ENCODE peak calls at places on chromosomes 7 and 10, in five cellular contexts. One of them, this sample, is unnamed.

GRCh38 chr7:81769891-81770818 is at the start of gene HGF:
- DNase-seq in PC-3: peak; percentile 58
- DNase-seq in hepatocyte: peak; percentile 60
- DNase-seq in GM23338: peak; percentile 50
- DNase-seq in HCT116: no peak
- DNase-seq in this sample: no peak

GRCh38 chr10:43689618-43689954 is 40.9 kb upstream of the ZNF32 start:
- DNase-seq in PC-3: peak; percentile 14
- DNase-seq in hepatocyte: peak; percentile 56
- DNase-seq in GM23338: peak; percentile 66
- DNase-seq in HCT116: no peak
- DNase-seq in this sample: no peak

GRCh38 chr10:30488319-30488718 is 54.3 kb downstream of the MAP3K8 start:
- DNase-seq in PC-3: no peak
- DNase-seq in hepatocyte: no peak
- DNase-seq in GM23338: no peak
- DNase-seq in HCT116: no peak
- DNase-seq in this sample: no peak

GRCh38 chr10:89206402-89207180 is 526 bp downstream of the CH25H start:
- DNase-seq in PC-3: no peak
- DNase-seq in hepatocyte: no peak
- DNase-seq in GM23338: peak; percentile 54
- DNase-seq in HCT116: no peak
- DNase-seq in this sample: no peak

GRCh38 chr7:127437772-127438330 is 45.3 kb upstream of the ZNF800 start:
- DNase-seq in PC-3: peak; percentile 81
- DNase-seq in hepatocyte: no peak
- DNase-seq in GM23338: no peak
- DNase-seq in HCT116: no peak
- DNase-seq in this sample: no peak

GRCh38 chr10:33178026-33178755 is 156.3 kb downstream of the NRP1 start:
- DNase-seq in PC-3: no peak
- DNase-seq in hepatocyte: no peak
- DNase-seq in GM23338: no peak
- DNase-seq in HCT116: no peak
- DNase-seq in this sample: no peak

GRCh38 chr10:69356187-69356586 is 60.5 kb downstream of the TACR2 start:
- DNase-seq in PC-3: no peak
- DNase-seq in hepatocyte: no peak
- DNase-seq in GM23338: no peak
- DNase-seq in HCT116: no peak
- DNase-seq in this sample: no peak

GRCh38 chr10:22655312-22655973 is 58.9 kb downstream of the PIP4K2A start:
- DNase-seq in PC-3: peak; percentile 93
- DNase-seq in hepatocyte: peak; percentile 46
- DNase-seq in GM23338: no peak
- DNase-seq in HCT116: no peak
- DNase-seq in this sample: no peak

GRCh38 chr10:29223311-29223710 is 65.6 kb upstream of the LYZL1 start:
- DNase-seq in PC-3: no peak
- DNase-seq in hepatocyte: no peak
- DNase-seq in GM23338: no peak
- DNase-seq in HCT116: no peak
- DNase-seq in this sample: no peak

GRCh38 chr10:72809033-72809432 is 84.5 kb upstream of the OIT3 start:
- DNase-seq in PC-3: no peak
- DNase-seq in hepatocyte: no peak
- DNase-seq in GM23338: no peak
- DNase-seq in HCT116: no peak
- DNase-seq in this sample: no peak

GRCh38 chr7:80722596-80723141 is 84.2 kb downstream of the CD36 start:
- DNase-seq in PC-3: peak; percentile 98
- DNase-seq in hepatocyte: peak; percentile 82
- DNase-seq in GM23338: peak; percentile 47
- DNase-seq in HCT116: peak; percentile 98
- DNase-seq in this sample: no peak

GRCh38 chr10:23892296-23892695 is 316.6 kb upstream of the KIAA1217 start:
- DNase-seq in PC-3: peak; percentile 4
- DNase-seq in hepatocyte: no peak
- DNase-seq in GM23338: no peak
- DNase-seq in HCT116: no peak
- DNase-seq in this sample: no peak

GRCh38 chr7:22572292-22572691 is 72.3 kb upstream of the STEAP1B start:
- DNase-seq in PC-3: peak; percentile 80
- DNase-seq in hepatocyte: no peak
- DNase-seq in GM23338: no peak
- DNase-seq in HCT116: no peak
- DNase-seq in this sample: no peak

GRCh38 chr10:119940487-119940886 is 48.0 kb downstream of the SEC23IP start:
- DNase-seq in PC-3: no peak
- DNase-seq in hepatocyte: no peak
- DNase-seq in GM23338: no peak
- DNase-seq in HCT116: no peak
- DNase-seq in this sample: no peak

GRCh38 chr7:149050941-149051340 is 22.6 kb upstream of the PDIA4 start:
- DNase-seq in PC-3: no peak
- DNase-seq in hepatocyte: no peak
- DNase-seq in GM23338: no peak
- DNase-seq in HCT116: no peak
- DNase-seq in this sample: no peak

GRCh38 chr10:131198843-131199242 is 112.7 kb downstream of the TCERG1L start:
- DNase-seq in PC-3: no peak
- DNase-seq in hepatocyte: no peak
- DNase-seq in GM23338: no peak
- DNase-seq in HCT116: no peak
- DNase-seq in this sample: no peak

GRCh38 chr7:5779108-5779507 is 2.4 kb downstream of the RNF216 start:
- DNase-seq in PC-3: no peak
- DNase-seq in hepatocyte: no peak
- DNase-seq in GM23338: no peak
- DNase-seq in HCT116: no peak
- DNase-seq in this sample: no peak

GRCh38 chr7:144780071-144780608 is 55.7 kb downstream of the TPK1 start:
- DNase-seq in PC-3: peak; percentile 13
- DNase-seq in hepatocyte: no peak
- DNase-seq in GM23338: no peak
- DNase-seq in HCT116: peak; percentile 12
- DNase-seq in this sample: no peak

GRCh38 chr10:111297351-111297848 is 220.6 kb downstream of the ADRA2A start:
- DNase-seq in PC-3: no peak
- DNase-seq in hepatocyte: peak; percentile 31
- DNase-seq in GM23338: peak; percentile 49
- DNase-seq in HCT116: no peak
- DNase-seq in this sample: no peak

GRCh38 chr7:114062810-114063209 is 144.0 kb upstream of the PPP1R3A start:
- DNase-seq in PC-3: no peak
- DNase-seq in hepatocyte: no peak
- DNase-seq in GM23338: no peak
- DNase-seq in HCT116: no peak
- DNase-seq in this sample: no peak

GRCh38 chr10:105718207-105718995 is 1077.3 kb downstream of the SORCS3 start:
- DNase-seq in PC-3: no peak
- DNase-seq in hepatocyte: no peak
- DNase-seq in GM23338: no peak
- DNase-seq in HCT116: no peak
- DNase-seq in this sample: peak; percentile 14

GRCh38 chr7:150954201-150954985 is 23.7 kb downstream of the KCNH2 start:
- DNase-seq in PC-3: no peak
- DNase-seq in hepatocyte: no peak
- DNase-seq in GM23338: no peak
- DNase-seq in HCT116: no peak
- DNase-seq in this sample: no peak
- H3K27me3 ChIP-seq in PC-3: no peaks in the 10 kb centered on the region
- H3K27me3 ChIP-seq in hepatocyte: no peaks in the 10 kb centered on the region
- H3K27me3 ChIP-seq in GM23338: peaks cover 31% of the 10 kb centered on the region
- H3K27me3 ChIP-seq in HCT116: no peaks in the 10 kb centered on the region
- H3K27me3 ChIP-seq in this sample: no peaks in the 10 kb centered on the region

DNA sequence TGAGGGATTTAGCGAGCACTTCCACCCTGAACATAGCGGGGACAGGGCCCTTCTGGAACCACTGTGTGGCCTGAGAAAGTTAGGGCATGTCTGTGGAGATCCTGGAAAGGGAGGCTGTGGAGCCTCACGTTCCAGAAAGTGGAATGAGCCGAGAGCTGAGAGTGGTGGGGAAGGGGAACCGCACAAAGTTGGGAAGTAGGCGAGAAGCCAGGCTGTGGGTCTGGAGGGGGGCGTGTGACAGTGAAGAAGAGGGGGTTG is 10.4 kb upstream of the PAX2 start:
- DNase-seq in PC-3: no peak
- DNase-seq in hepatocyte: no peak
- DNase-seq in GM23338: no peak
- DNase-seq in HCT116: no peak
- DNase-seq in this sample: no peak
- TF ChIP-seq EZH2 in PC-3: no peak
- TF ChIP-seq EZH2 in hepatocyte: no peak
- TF ChIP-seq EZH2 in GM23338: peak; percentile 94
- TF ChIP-seq EZH2 in HCT116: no peak
- TF ChIP-seq EZH2 in this sample: no peak

GRCh38 chr7:20796565-20796964 is 9.9 kb upstream of the SP8 start:
- DNase-seq in PC-3: no peak
- DNase-seq in hepatocyte: no peak
- DNase-seq in GM23338: no peak
- DNase-seq in HCT116: no peak
- DNase-seq in this sample: peak; percentile 52
- TF ChIP-seq EZH2phosphoT487 in PC-3: no peak
- TF ChIP-seq EZH2phosphoT487 in hepatocyte: no peak
- TF ChIP-seq EZH2phosphoT487 in GM23338: no peak
- TF ChIP-seq EZH2phosphoT487 in HCT116: no peak
- TF ChIP-seq EZH2phosphoT487 in this sample: no peak

DNA sequence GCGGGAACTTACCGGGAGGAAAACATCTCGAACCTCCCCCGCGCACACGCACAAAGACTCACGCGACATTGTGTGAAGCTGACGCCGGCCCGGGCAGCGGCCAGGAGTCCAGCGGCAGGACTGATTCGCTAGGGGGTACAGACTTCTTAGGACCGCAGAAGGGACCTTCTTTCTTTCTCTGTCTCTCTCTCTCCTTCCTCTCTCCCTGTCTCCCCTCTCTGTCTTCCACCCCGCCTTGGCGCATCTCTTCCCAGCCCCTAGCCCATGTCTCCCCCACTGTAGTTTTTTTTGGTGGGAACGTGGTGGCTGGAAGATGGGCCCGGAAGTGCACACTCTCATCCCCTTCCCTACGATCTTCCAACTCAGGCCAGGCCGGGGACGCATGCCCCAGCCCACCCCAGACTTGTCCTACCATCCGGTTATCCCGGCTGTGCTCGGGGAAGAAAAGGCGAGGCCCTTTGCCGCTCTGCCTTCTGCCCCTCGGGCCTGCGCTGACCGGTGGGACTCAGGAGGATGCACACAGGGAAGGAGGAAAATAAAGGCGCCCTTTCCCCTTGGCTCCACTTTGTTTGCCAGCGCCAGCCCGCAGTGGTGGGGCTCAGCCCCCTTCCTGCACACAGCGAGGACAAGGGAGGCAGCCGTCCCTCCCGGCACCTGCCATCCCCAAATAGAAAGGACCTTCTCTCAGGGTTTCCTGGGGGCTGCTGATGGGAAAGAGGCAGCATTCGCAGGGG is 1.4 kb downstream of the EN2 start:
- DNase-seq in PC-3: no peak
- DNase-seq in hepatocyte: no peak
- DNase-seq in GM23338: peak; percentile 66
- DNase-seq in HCT116: no peak
- DNase-seq in this sample: no peak
- H3K27me3 ChIP-seq in PC-3: peaks cover 22% of the 10 kb centered on the region
- H3K27me3 ChIP-seq in hepatocyte: peaks cover 96% of the 10 kb centered on the region
- H3K27me3 ChIP-seq in GM23338: peaks cover 97% of the 10 kb centered on the region
- H3K27me3 ChIP-seq in HCT116: no peaks in the 10 kb centered on the region
- H3K27me3 ChIP-seq in this sample: peaks cover 78% of the 10 kb centered on the region

GRCh38 chr7:45157653-45158401 is at the start of gene RAMP3:
- DNase-seq in PC-3: no peak
- DNase-seq in hepatocyte: no peak
- DNase-seq in GM23338: peak; percentile 72
- DNase-seq in HCT116: no peak
- DNase-seq in this sample: no peak
- TF ChIP-seq EZH2 in PC-3: no peak
- TF ChIP-seq EZH2 in hepatocyte: peak; percentile 46
- TF ChIP-seq EZH2 in GM23338: no peak
- TF ChIP-seq EZH2 in HCT116: no peak
- TF ChIP-seq EZH2 in this sample: no peak

GRCh38 chr7:2104107-2104710 is 128.5 kb downstream of the MAD1L1 start:
- DNase-seq in PC-3: no peak
- DNase-seq in hepatocyte: peak; percentile 89
- DNase-seq in GM23338: peak; percentile 90
- DNase-seq in HCT116: peak; percentile 67
- DNase-seq in this sample: no peak
- TF ChIP-seq EZH2phosphoT487 in PC-3: no peak
- TF ChIP-seq EZH2phosphoT487 in hepatocyte: no peak
- TF ChIP-seq EZH2phosphoT487 in GM23338: no peak
- TF ChIP-seq EZH2phosphoT487 in HCT116: no peak
- TF ChIP-seq EZH2phosphoT487 in this sample: no peak

GRCh38 chr7:142586611-142587010 is 162.7 kb upstream of the PRSS1 start:
- DNase-seq in PC-3: no peak
- DNase-seq in hepatocyte: no peak
- DNase-seq in GM23338: no peak
- DNase-seq in HCT116: no peak
- DNase-seq in this sample: no peak
- H3K27me3 ChIP-seq in PC-3: no peaks in the 10 kb centered on the region
- H3K27me3 ChIP-seq in hepatocyte: no peaks in the 10 kb centered on the region
- H3K27me3 ChIP-seq in GM23338: no peaks in the 10 kb centered on the region
- H3K27me3 ChIP-seq in HCT116: no peaks in the 10 kb centered on the region
- H3K27me3 ChIP-seq in this sample: no peaks in the 10 kb centered on the region